ENCODE peak calls at places on chromosome 16, in four cellular contexts. P, J, N and L are unnamed samples.

GRCh38 chr16:13471478-13471877 is 448.5 kb upstream of the ERCC4 start:
- DNase-seq in N (no peak), J (no peak), P (no peak), L (no peak)

GRCh38 chr16:84176192-84177053 is 10.4 kb downstream of the TAF1C start:
- DNase-seq in N (no peak), J (no peak), P (no peak), L (no peak)

GRCh38 chr16:18003033-18003432 is 333.5 kb downstream of the NPIPA8 start:
- DNase-seq in J (no peak), P (no peak), N (no peak), L (no peak)

GRCh38 chr16:75139498-75139897 is 8.8 kb upstream of the ZFP1 start:
- DNase-seq in P (no peak), J (no peak), N (no peak), L (no peak)

GRCh38 chr16:84611041-84611440 is 6.8 kb downstream of the COTL1 start:
- DNase-seq in N (no peak), P (no peak), J (no peak), L (no peak)

GRCh38 chr16:61182416-61182815 is 853.8 kb downstream of the CDH8 start:
- DNase-seq in P (no peak), J (no peak), N (no peak), L (peak)

GRCh38 chr16:52498640-52499039 is 48.3 kb downstream of the TOX3 start:
- DNase-seq in J (no peak), P (no peak), N (no peak), L (no peak)

GRCh38 chr16:4272114-4272954 is 489 bp downstream of the TFAP4 start:
- DNase-seq in J (peak), N (no peak), P (peak), L (no peak)

GRCh38 chr16:17260271-17260849 is 210.4 kb downstream of the XYLT1 start:
- DNase-seq in N (no peak), P (no peak), J (no peak), L (no peak)

GRCh38 chr16:56964243-56965148 is 2.7 kb downstream of the CETP start:
- DNase-seq in P (peak), N (peak), J (peak), L (no peak)

DNA sequence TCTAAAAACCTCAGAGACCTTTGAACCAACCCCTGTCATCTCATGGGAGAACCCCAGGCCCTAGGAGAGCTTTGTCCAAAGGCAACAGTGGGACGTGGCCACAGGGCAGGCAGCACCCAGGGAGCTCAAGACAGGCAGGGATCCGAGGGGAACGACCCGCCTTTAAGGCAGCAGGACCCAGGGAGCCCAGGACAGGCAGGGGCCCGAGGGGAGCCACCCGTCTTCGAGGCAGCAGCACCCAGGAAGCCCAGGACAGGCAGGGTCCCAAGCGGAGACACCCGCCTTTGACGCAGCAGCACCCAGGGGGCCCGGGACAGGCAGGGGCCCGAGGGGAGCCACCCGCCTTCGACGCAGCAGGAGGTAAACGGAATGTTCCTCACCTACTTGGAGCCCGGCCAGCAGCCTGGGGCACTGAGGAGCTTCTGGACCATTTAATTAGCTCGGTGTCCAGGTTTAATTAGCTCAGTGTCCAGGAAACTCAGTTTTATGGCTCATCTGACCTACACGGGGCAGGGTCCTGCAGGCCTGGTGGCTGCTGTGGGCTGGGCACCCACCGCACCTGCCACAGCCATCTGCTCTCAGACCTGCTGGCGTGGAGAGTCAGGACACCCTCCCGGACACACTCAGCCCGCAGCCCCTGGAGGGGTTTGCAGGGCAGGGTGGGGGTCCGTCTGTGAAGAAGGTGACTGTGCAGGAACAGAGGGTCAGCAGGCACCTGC is 24.4 kb downstream of the PIEZO1 start:
- DNase-seq in P (no peak), N (no peak), J (no peak), L (no peak)
- H3K9ac ChIP-seq in P (no peak), N (no peak), J (no peak), L (no peak)

DNA sequence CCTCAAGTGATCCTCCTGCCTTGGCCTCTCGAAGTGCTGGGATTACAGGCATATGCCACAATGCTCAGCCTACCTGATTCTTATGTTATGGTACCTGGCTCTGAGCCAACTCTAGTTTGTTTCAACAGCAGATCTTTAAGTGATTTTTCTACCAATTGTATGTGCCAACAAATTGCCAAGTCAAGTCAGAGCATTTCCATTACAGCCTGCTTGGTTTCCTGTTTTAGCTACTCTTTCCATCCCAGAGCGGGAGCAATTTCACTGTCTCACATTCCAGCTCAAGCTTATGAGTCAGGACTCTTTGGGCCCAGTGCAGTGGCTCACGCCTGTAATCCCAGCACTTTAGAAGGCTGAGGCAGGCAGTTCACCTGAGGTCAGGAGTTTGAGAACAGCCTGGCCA is 30.8 kb upstream of the RBBP6 start:
- DNase-seq in P (no peak), N (no peak), J (peak), L (no peak)
- TF ChIP-seq POLR2AphosphoS5 in P (no peak), N (no peak), J (no peak), L (no peak)

DNA sequence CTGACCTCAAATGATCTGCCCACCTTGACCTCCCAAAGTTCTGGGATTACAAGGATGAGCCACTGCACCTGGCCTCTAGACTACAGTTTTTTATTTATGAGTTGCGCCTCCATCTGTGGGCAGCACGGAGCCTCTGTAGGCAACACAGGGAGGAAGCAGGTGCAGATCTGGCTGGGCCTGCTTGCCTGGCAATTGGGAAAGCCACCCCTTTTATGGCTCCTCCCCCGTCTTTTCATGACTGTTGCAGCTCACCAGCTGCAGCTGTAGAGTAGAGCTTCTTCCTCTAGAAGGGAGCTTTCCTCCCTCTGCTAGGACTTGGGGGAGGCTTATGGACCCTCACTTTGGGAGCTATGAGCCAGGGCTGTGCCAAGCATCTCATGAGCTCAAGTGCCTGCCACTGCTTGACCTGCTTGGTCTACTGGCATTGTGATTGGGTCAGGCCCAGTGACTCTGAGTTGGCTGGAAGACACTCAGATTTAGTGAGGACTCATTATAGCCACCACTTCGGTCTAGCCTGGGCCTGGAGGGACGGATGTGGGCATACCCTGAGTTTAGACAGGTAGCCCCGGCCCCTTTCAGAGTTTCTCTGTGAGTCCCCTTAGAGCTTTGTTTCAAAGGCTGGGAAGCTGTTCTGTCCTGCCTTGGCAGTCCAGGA is 6.9 kb upstream of the SLC7A6 start:
- DNase-seq in J (no peak), N (no peak), P (no peak), L (no peak)
- H3K9ac ChIP-seq in J (no peak), N (no peak), P (no peak), L (no peak)

GRCh38 chr16:1944612-1945199 is 1.7 kb upstream of the MSRB1 start:
- DNase-seq in J (no peak), P (no peak), N (no peak), L (no peak)

GRCh38 chr16:1940273-1941161 is 2.5 kb downstream of the MSRB1 start:
- DNase-seq in N (no peak), P (no peak), J (no peak), L (no peak)

GRCh38 chr16:1941162-1941923 is 1.7 kb downstream of the MSRB1 start:
- DNase-seq in P (peak), N (no peak), J (no peak), L (no peak)

GRCh38 chr16:1941924-1942809 is 832 bp downstream of the MSRB1 start:
- DNase-seq in P (peak), N (no peak), J (no peak), L (no peak)

DNA sequence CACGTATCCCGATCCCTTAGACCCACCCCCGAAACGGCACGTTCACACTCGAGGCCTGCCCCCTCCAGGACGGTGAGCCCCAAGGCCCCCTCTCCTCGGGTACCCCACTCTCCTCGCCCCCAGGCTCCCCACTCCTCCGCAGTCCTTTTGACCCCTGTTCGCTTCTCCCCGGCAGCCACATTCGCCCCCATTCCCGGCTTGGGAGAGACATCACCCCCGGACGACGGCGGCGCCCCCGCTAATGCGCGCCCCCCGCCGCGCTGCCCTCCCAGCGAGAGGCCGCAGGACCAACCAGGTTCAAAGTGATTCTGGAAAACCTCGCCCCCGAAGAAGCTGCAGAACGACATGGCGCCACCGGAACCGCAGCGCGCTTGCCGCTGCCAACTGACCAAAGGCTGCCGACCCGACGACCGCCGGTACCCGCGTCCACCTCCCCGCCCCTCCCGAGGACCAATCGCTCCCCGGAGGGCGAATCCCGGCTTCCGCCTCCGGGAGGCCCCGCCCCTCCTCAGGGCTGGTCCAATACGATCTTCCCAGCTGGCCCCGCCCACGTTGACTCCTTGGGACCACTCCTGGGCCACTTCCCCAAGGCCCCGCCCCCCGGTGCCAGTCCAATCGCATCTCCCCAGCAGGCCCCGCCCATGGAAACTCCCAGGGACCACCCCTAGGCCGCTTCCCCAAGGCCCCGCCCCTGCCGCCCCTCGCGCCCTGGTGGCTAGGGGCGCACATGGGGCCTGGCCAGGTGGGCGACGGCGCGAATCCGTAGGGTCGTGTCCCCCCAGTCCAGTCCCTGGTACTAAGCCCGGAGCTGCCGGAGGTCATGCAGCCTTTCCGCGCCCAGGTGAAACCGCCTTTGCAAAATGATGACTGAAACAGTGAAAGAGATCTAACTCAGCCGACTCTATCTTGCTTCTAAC is at the start of gene MSRB1:
- DNase-seq in N (peak), P (peak), J (peak), L (peak)
- TF ChIP-seq POLR2AphosphoS5 in N (peak), P (no peak), J (peak), L (peak)